ENCODE peak calls at places on chromosomes 3 and 15, in four cellular contexts. One of them, this sample, is unnamed.

GRCh38 chr3:160616721-160617120 is 51.4 kb upstream of the KPNA4 start:
- DNase-seq in neuronal stem cell: no peak
- DNase-seq in H9: no peak
- DNase-seq in mesenchymal stem cell: peak; percentile 42
- DNase-seq in this sample: peak; percentile 26

GRCh38 chr3:151976211-151977050 is 103.0 kb downstream of the SUCNR1 start:
- DNase-seq in mesenchymal stem cell: peak; percentile 96
- DNase-seq in H9: no peak
- DNase-seq in neuronal stem cell: no peak
- DNase-seq in this sample: peak; percentile 35

GRCh38 chr3:126519506-126520455 is 2.2 kb upstream of the UROC1 start:
- DNase-seq in H9: no peak
- DNase-seq in neuronal stem cell: no peak
- DNase-seq in mesenchymal stem cell: no peak
- DNase-seq in this sample: no peak

GRCh38 chr15:59283717-59284336 is 77.2 kb downstream of the LDHAL6B start:
- DNase-seq in mesenchymal stem cell: no peak
- DNase-seq in H9: no peak
- DNase-seq in neuronal stem cell: no peak
- DNase-seq in this sample: peak; percentile 94

GRCh38 chr3:2765002-2765579 is 345.1 kb downstream of the IL5RA start:
- DNase-seq in neuronal stem cell: no peak
- DNase-seq in H9: peak; percentile 41
- DNase-seq in mesenchymal stem cell: peak; percentile 48
- DNase-seq in this sample: no peak

GRCh38 chr15:61157933-61158332 is 71.2 kb downstream of the RORA start:
- DNase-seq in mesenchymal stem cell: no peak
- DNase-seq in H9: no peak
- DNase-seq in neuronal stem cell: no peak
- DNase-seq in this sample: no peak

GRCh38 chr15:64443747-64444621 is 16.4 kb upstream of the ZNF609 start:
- DNase-seq in neuronal stem cell: no peak
- DNase-seq in H9: no peak
- DNase-seq in mesenchymal stem cell: peak; percentile 74
- DNase-seq in this sample: peak; percentile 90

GRCh38 chr3:64074091-64074490 is 50.8 kb upstream of the PSMD6 start:
- DNase-seq in neuronal stem cell: no peak
- DNase-seq in mesenchymal stem cell: peak; percentile 96
- DNase-seq in H9: no peak
- DNase-seq in this sample: no peak

GRCh38 chr3:5126586-5126985 is 4.5 kb downstream of the ARL8B start:
- DNase-seq in neuronal stem cell: no peak
- DNase-seq in H9: no peak
- DNase-seq in mesenchymal stem cell: peak; percentile 80
- DNase-seq in this sample: no peak

DNA sequence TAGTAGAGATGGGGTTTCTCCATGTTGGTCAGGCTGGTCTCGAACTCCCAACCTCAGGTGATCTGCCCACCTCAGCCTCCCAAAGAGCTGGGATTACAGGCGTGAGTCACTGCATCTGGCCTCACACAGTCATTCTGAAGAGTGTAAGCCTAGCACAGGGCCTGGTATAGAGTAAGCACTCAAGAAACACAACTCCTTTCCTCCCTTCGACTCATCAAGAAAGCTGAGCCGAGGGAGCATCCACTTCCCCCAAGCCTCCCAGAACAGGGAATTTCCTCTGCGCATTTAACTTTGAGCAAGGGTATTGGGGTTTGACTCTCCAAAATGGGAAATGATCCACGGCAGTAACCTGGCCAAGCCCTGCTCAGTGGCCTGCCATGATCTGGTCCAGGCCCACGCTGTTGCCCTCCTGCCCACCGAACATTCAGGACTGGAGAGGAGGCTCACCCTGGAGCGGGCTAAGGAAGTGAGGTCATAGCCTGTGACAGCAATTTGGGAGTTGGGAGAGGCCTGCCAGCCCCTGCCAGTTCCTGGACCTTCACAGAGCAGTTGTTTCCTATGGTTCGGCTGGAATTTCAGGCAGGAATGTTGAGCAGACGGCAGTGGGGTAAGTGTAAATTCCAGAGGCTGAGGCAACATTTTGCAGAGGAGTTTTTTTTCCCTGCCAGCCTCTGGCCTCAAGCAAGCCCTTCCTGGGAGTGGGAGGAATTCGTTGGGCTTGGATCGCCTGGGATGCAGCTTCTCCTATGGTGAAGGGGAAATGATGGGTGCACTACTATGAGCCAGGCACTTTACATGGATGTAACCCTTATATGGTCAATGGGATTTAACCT is 21.2 kb upstream of the SMAD3 start:
- DNase-seq in H9: peak; percentile 79
- DNase-seq in neuronal stem cell: no peak
- DNase-seq in mesenchymal stem cell: peak; percentile 81
- DNase-seq in this sample: peak; percentile 95
- H3K23ac ChIP-seq in H9: no peak overlapping the region
- H3K23ac ChIP-seq in neuronal stem cell: peak overlapping the region; percentile 47
- H3K23ac ChIP-seq in mesenchymal stem cell: no peak overlapping the region
- H3K23ac ChIP-seq in this sample: no peak overlapping the region

DNA sequence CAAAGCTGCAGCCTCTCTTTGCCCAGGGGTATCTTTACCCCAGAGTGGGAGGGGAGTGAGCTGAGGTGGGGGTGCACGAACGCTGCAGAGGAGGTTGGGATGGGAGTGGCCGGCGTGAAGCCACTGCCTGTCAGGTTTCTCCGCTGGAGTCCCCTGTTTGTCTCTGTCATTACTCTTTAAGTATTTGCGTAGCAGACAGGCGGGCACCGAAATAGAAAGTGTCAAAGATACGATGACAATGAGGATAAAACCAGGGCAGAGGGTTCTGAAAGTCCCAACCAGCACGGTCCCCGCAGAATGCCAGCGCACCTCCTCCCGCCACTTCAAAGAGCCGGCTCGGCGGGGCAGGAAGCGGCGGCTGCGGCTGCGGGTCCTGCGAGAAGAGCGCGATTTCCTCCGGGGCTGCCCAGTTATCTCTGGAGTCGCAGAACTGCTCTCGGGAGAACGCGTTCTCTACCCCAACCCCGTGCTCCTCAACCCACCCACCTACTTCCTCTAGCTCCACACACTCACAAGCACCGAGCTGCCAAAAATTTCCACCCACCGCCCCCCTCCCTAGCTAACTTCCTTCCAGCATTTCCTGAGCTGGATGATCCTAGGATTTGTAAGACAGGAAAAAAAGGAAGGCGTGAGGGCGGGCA is at the start of gene ARHGAP31:
- DNase-seq in mesenchymal stem cell: peak; percentile 74
- DNase-seq in H9: peak; percentile 73
- DNase-seq in neuronal stem cell: peak; percentile 39
- DNase-seq in this sample: peak; percentile 94
- H4K91ac ChIP-seq in mesenchymal stem cell: peak within 1 kb of the TSS; percentile 93
- H4K91ac ChIP-seq in H9: no peak within 1 kb of the TSS
- H4K91ac ChIP-seq in neuronal stem cell: no peak within 1 kb of the TSS
- H4K91ac ChIP-seq in this sample: peak within 1 kb of the TSS; percentile 99

GRCh38 chr3:49120096-49120437 is 556 bp downstream of the USP19 start:
- DNase-seq in neuronal stem cell: no peak
- DNase-seq in mesenchymal stem cell: peak; percentile 23
- DNase-seq in H9: no peak
- DNase-seq in this sample: no peak
- H3K23ac ChIP-seq in neuronal stem cell: peak overlapping the region; percentile 86
- H3K23ac ChIP-seq in mesenchymal stem cell: no peak overlapping the region
- H3K23ac ChIP-seq in H9: no peak overlapping the region
- H3K23ac ChIP-seq in this sample: no peak overlapping the region

DNA sequence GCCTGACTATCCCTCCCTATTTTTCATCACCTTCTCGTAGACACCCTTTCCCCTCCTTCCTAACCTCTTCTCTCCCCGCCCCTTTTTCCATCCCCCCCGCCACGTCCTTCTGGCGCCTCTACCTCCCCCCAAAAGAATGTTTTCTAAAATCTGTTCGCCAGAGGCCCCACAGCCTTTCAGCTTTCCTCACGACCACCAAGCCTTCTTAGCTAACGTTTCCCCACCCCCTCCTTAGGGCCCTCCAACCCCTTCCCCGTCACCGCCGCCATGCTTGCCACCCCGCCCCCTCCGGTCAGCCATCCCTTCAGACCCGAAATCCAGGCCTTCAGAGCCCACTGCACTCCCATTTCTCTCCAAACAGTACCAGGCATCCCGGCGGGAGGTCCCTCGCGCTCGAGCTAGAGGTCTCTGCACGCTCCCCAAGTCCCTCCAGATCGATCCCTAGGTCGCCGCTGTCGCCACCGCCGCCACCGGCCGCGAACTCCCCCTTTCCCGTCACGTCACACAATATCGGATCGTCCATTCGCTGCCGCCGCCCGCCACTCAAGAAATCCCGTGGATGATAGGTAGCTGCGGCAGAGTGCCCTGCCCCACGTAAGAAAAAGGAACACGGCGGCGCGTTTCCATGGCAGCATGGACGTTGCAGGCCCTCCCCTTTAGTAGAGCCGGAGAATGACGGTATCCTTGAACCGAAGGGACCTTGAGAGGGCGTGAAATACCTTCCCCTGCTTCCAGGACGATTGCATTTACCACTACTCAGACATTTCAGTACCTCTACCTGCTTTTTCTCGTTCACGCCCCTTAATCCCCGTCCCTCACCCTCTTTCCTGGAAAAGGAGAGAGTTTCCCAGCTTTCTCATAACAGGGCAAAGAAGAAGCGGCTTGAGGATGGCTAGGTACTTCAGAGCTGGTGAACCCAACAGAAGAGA is at the start of gene TP53BP1:
- DNase-seq in mesenchymal stem cell: peak; percentile 98
- DNase-seq in neuronal stem cell: peak; percentile 96
- DNase-seq in H9: peak; percentile 98
- DNase-seq in this sample: peak; percentile 99
- H4K91ac ChIP-seq in mesenchymal stem cell: peak within 1 kb of the TSS; percentile 93
- H4K91ac ChIP-seq in neuronal stem cell: no peak within 1 kb of the TSS
- H4K91ac ChIP-seq in H9: no peak within 1 kb of the TSS
- H4K91ac ChIP-seq in this sample: peak within 1 kb of the TSS; percentile 60

DNA sequence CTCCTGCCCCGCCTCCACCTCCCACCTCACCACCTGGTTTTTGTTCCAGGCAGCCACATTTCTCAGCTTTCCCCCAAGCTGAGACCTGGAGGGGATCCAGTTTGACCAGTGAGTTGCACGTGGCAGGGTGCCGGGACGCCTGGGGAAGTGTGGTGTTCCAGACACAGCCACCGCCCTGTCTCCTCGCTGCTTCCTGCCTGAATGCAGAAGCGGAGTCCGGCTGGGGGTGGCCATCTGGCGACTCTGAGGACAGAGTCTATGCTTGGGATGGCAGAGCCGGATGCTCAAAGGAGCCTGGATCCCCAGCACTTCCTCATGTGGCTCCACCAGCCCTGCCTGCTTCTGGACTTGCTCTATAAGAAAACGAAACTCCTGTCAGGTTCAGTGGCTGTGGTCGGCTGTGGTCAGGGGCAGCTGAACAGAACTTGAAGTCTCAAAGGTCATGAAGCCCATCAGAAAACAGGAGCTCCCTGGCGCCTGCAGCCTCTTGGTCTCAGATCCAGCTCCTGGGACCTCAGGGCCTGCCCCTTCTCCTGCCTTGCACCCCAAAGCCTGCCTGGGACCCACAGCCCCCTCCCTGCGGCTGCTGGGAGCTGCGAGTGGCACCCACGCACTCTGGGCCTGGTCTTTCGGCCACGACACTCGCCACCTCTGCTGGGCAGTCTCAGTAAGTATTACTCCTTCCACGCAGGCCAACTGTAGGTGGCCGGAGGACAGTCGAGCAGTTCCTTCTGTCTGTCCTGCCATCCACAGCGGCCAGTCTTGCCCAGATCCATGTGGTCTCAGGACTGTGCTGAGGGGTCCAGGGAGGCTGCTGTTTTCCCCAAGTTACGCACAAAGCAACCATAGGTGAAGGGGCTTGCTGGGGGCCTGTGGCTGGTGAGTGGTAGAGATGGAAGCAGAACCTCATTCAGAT is 112.8 kb upstream of the MEF2A start:
- DNase-seq in neuronal stem cell: no peak
- DNase-seq in mesenchymal stem cell: peak; percentile 33
- DNase-seq in H9: no peak
- DNase-seq in this sample: no peak
- H3K23ac ChIP-seq in neuronal stem cell: peak overlapping the region; percentile 66
- H3K23ac ChIP-seq in mesenchymal stem cell: peak overlapping the region; percentile 15
- H3K23ac ChIP-seq in H9: no peak overlapping the region
- H3K23ac ChIP-seq in this sample: no peak overlapping the region

GRCh38 chr3:100254168-100254777 is 6.5 kb upstream of the TBC1D23 start:
- DNase-seq in neuronal stem cell: peak; percentile 54
- DNase-seq in mesenchymal stem cell: peak; percentile 86
- DNase-seq in H9: peak; percentile 67
- DNase-seq in this sample: peak; percentile 64
- H4K91ac ChIP-seq in neuronal stem cell: no peak overlapping the region
- H4K91ac ChIP-seq in mesenchymal stem cell: no peak overlapping the region
- H4K91ac ChIP-seq in H9: no peak overlapping the region
- H4K91ac ChIP-seq in this sample: no peak overlapping the region

This sample was measured in trophoblast cell.